ENCODE peak calls at places on chromosome 2, in six cellular contexts. One of them, this sample, is unnamed.

GRCh38 chr2:58913082-58913726 is 672.1 kb upstream of the FANCL start:
- DNase-seq in stomach: no peak
- DNase-seq in CD8-positive, alpha-beta T cell: no peak
- DNase-seq in HFF-Myc: no peak
- DNase-seq in astrocyte of the cerebellum: no peak
- DNase-seq in psoas muscle: no peak
- DNase-seq in this sample: no peak

GRCh38 chr2:235685024-235685721 is 191.3 kb downstream of the AGAP1 start:
- DNase-seq in stomach: no peak
- DNase-seq in CD8-positive, alpha-beta T cell: no peak
- DNase-seq in HFF-Myc: no peak
- DNase-seq in astrocyte of the cerebellum: no peak
- DNase-seq in psoas muscle: no peak
- DNase-seq in this sample: no peak

GRCh38 chr2:112483047-112483473 is 1.1 kb downstream of the TTL start:
- DNase-seq in stomach: no peak
- DNase-seq in CD8-positive, alpha-beta T cell: no peak
- DNase-seq in HFF-Myc: no peak
- DNase-seq in astrocyte of the cerebellum: no peak
- DNase-seq in psoas muscle: no peak
- DNase-seq in this sample: no peak

GRCh38 chr2:192091480-192091879 is 103.3 kb downstream of the TMEFF2 start:
- DNase-seq in stomach: no peak
- DNase-seq in CD8-positive, alpha-beta T cell: no peak
- DNase-seq in HFF-Myc: no peak
- DNase-seq in astrocyte of the cerebellum: no peak
- DNase-seq in psoas muscle: no peak
- DNase-seq in this sample: no peak

GRCh38 chr2:171390941-171391516 is 42.8 kb downstream of the METTL8 start:
- DNase-seq in stomach: no peak
- DNase-seq in CD8-positive, alpha-beta T cell: no peak
- DNase-seq in HFF-Myc: no peak
- DNase-seq in astrocyte of the cerebellum: peak
- DNase-seq in psoas muscle: no peak
- DNase-seq in this sample: peak

GRCh38 chr2:20169796-20170467 is 55.0 kb downstream of the SDC1 start:
- DNase-seq in stomach: peak
- DNase-seq in CD8-positive, alpha-beta T cell: no peak
- DNase-seq in HFF-Myc: no peak
- DNase-seq in astrocyte of the cerebellum: no peak
- DNase-seq in psoas muscle: no peak
- DNase-seq in this sample: no peak

GRCh38 chr2:11329759-11330158 is 14.7 kb downstream of the ROCK2 start:
- DNase-seq in stomach: no peak
- DNase-seq in CD8-positive, alpha-beta T cell: no peak
- DNase-seq in HFF-Myc: no peak
- DNase-seq in astrocyte of the cerebellum: no peak
- DNase-seq in psoas muscle: no peak
- DNase-seq in this sample: peak

GRCh38 chr2:146541896-146542295 is 1302.9 kb upstream of the ACVR2A start:
- DNase-seq in stomach: no peak
- DNase-seq in CD8-positive, alpha-beta T cell: no peak
- DNase-seq in HFF-Myc: no peak
- DNase-seq in astrocyte of the cerebellum: no peak
- DNase-seq in psoas muscle: no peak
- DNase-seq in this sample: no peak

GRCh38 chr2:3377279-3377611 is 373 bp downstream of the EIPR1 start:
- DNase-seq in stomach: no peak
- DNase-seq in CD8-positive, alpha-beta T cell: no peak
- DNase-seq in HFF-Myc: no peak
- DNase-seq in astrocyte of the cerebellum: no peak
- DNase-seq in psoas muscle: peak
- DNase-seq in this sample: no peak

GRCh38 chr2:233082222-233082933 is 22.2 kb downstream of the INPP5D start:
- DNase-seq in stomach: no peak
- DNase-seq in CD8-positive, alpha-beta T cell: no peak
- DNase-seq in HFF-Myc: no peak
- DNase-seq in astrocyte of the cerebellum: no peak
- DNase-seq in psoas muscle: no peak
- DNase-seq in this sample: no peak

GRCh38 chr2:217231724-217232123 is 371.9 kb upstream of the TNP1 start:
- DNase-seq in stomach: no peak
- DNase-seq in CD8-positive, alpha-beta T cell: no peak
- DNase-seq in HFF-Myc: no peak
- DNase-seq in astrocyte of the cerebellum: no peak
- DNase-seq in psoas muscle: no peak
- DNase-seq in this sample: no peak

GRCh38 chr2:166118180-166118579 is 9.6 kb downstream of the SCN1A start:
- DNase-seq in stomach: no peak
- DNase-seq in CD8-positive, alpha-beta T cell: no peak
- DNase-seq in HFF-Myc: no peak
- DNase-seq in astrocyte of the cerebellum: no peak
- DNase-seq in psoas muscle: no peak
- DNase-seq in this sample: no peak

GRCh38 chr2:63903003-63903402 is 61.3 kb downstream of the UGP2 start:
- DNase-seq in stomach: no peak
- DNase-seq in CD8-positive, alpha-beta T cell: no peak
- DNase-seq in HFF-Myc: no peak
- DNase-seq in astrocyte of the cerebellum: no peak
- DNase-seq in psoas muscle: no peak
- DNase-seq in this sample: no peak

GRCh38 chr2:169365093-169365483 is 2.8 kb upstream of the LRP2 start:
- DNase-seq in stomach: no peak
- DNase-seq in CD8-positive, alpha-beta T cell: no peak
- DNase-seq in HFF-Myc: no peak
- DNase-seq in astrocyte of the cerebellum: no peak
- DNase-seq in psoas muscle: no peak
- DNase-seq in this sample: no peak

GRCh38 chr2:112142525-112143078 is 4.4 kb downstream of the FBLN7 start:
- DNase-seq in stomach: no peak
- DNase-seq in CD8-positive, alpha-beta T cell: no peak
- DNase-seq in HFF-Myc: no peak
- DNase-seq in astrocyte of the cerebellum: no peak
- DNase-seq in psoas muscle: no peak
- DNase-seq in this sample: no peak

DNA sequence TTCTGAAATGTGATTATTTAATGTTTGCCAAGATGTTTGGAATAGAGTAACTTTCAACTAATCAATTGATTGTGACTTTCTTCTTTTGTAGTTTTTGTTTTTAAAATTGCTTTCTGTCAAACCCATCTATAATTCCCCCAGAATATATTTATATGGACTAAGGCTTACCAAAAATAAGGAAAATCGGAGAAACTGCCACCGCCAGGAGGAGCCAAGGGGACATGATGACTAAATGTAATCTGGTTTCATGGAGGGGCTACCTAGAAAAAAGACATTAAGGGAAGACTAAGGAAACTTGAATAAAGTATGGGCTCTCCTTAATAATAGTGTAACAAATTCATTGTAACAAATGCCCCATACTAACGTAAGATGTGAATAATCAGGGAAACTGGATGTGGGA is 19.5 kb downstream of the BOLA3 start:
- DNase-seq in stomach: no peak
- DNase-seq in CD8-positive, alpha-beta T cell: no peak
- DNase-seq in HFF-Myc: no peak
- DNase-seq in astrocyte of the cerebellum: no peak
- DNase-seq in psoas muscle: no peak
- DNase-seq in this sample: no peak
- TF ChIP-seq CTCF in stomach: no peak
- TF ChIP-seq CTCF in CD8-positive, alpha-beta T cell: no peak
- TF ChIP-seq CTCF in HFF-Myc: no peak
- TF ChIP-seq CTCF in astrocyte of the cerebellum: peak
- TF ChIP-seq CTCF in psoas muscle: no peak
- TF ChIP-seq CTCF in this sample: peak

DNA sequence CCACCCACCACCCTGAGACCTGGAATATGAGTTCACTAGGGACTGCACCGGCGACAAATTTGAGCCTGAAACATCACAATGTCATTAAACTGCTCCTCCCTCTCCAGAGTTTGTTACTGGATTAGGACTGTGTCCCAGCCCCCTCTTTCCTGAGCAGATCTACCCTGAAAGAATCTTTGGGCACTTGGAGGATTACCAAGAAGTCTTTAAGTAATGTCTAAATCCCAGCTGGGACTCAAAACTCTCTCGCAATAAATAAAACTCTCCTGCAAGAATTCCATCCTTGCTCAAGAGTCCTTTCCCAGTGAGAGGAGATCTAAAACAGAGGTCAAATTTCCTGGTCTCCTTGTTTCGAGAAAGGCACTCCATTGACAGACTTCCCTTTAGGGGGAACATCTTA is 20.9 kb downstream of the GKN2 start:
- DNase-seq in stomach: no peak
- DNase-seq in CD8-positive, alpha-beta T cell: no peak
- DNase-seq in HFF-Myc: no peak
- DNase-seq in astrocyte of the cerebellum: no peak
- DNase-seq in psoas muscle: no peak
- DNase-seq in this sample: peak
- H3K4me3 ChIP-seq in stomach: no peak
- H3K4me3 ChIP-seq in CD8-positive, alpha-beta T cell: no peak
- H3K4me3 ChIP-seq in HFF-Myc: no peak
- H3K4me3 ChIP-seq in astrocyte of the cerebellum: no peak
- H3K4me3 ChIP-seq in psoas muscle: no peak
- H3K4me3 ChIP-seq in this sample: no peak

GRCh38 chr2:190791347-190791982 is 89.2 kb upstream of the GLS start:
- DNase-seq in stomach: no peak
- DNase-seq in CD8-positive, alpha-beta T cell: no peak
- DNase-seq in HFF-Myc: peak
- DNase-seq in astrocyte of the cerebellum: peak
- DNase-seq in psoas muscle: peak
- DNase-seq in this sample: peak

GRCh38 chr2:190794466-190795184 is 86.0 kb upstream of the GLS start:
- DNase-seq in stomach: no peak
- DNase-seq in CD8-positive, alpha-beta T cell: no peak
- DNase-seq in HFF-Myc: no peak
- DNase-seq in astrocyte of the cerebellum: no peak
- DNase-seq in psoas muscle: no peak
- DNase-seq in this sample: no peak

GRCh38 chr2:190792956-190793888 is 87.4 kb upstream of the GLS start:
- DNase-seq in stomach: no peak
- DNase-seq in CD8-positive, alpha-beta T cell: no peak
- DNase-seq in HFF-Myc: no peak
- DNase-seq in astrocyte of the cerebellum: no peak
- DNase-seq in psoas muscle: no peak
- DNase-seq in this sample: no peak

GRCh38 chr2:190789074-190790004 is 91.3 kb upstream of the GLS start:
- DNase-seq in stomach: no peak
- DNase-seq in CD8-positive, alpha-beta T cell: no peak
- DNase-seq in HFF-Myc: no peak
- DNase-seq in astrocyte of the cerebellum: no peak
- DNase-seq in psoas muscle: no peak
- DNase-seq in this sample: no peak

GRCh38 chr2:190791983-190792575 is 88.5 kb upstream of the GLS start:
- DNase-seq in stomach: no peak
- DNase-seq in CD8-positive, alpha-beta T cell: no peak
- DNase-seq in HFF-Myc: no peak
- DNase-seq in astrocyte of the cerebellum: no peak
- DNase-seq in psoas muscle: no peak
- DNase-seq in this sample: no peak
- TF ChIP-seq CTCF in stomach: no peak
- TF ChIP-seq CTCF in CD8-positive, alpha-beta T cell: no peak
- TF ChIP-seq CTCF in HFF-Myc: no peak
- TF ChIP-seq CTCF in astrocyte of the cerebellum: no peak
- TF ChIP-seq CTCF in psoas muscle: no peak
- TF ChIP-seq CTCF in this sample: no peak

GRCh38 chr2:218895758-218896500 is 15.3 kb downstream of the WNT10A start:
- DNase-seq in stomach: no peak
- DNase-seq in CD8-positive, alpha-beta T cell: no peak
- DNase-seq in HFF-Myc: no peak
- DNase-seq in astrocyte of the cerebellum: no peak
- DNase-seq in psoas muscle: no peak
- DNase-seq in this sample: no peak

GRCh38 chr2:218898109-218898878 is 17.6 kb downstream of the WNT10A start:
- DNase-seq in stomach: peak
- DNase-seq in CD8-positive, alpha-beta T cell: peak
- DNase-seq in HFF-Myc: no peak
- DNase-seq in astrocyte of the cerebellum: no peak
- DNase-seq in psoas muscle: peak
- DNase-seq in this sample: no peak

GRCh38 chr2:218897394-218898108 is 16.9 kb downstream of the WNT10A start:
- DNase-seq in stomach: no peak
- DNase-seq in CD8-positive, alpha-beta T cell: no peak
- DNase-seq in HFF-Myc: no peak
- DNase-seq in astrocyte of the cerebellum: no peak
- DNase-seq in psoas muscle: no peak
- DNase-seq in this sample: no peak

GRCh38 chr2:218895326-218895725 is 14.7 kb downstream of the WNT10A start:
- DNase-seq in stomach: no peak
- DNase-seq in CD8-positive, alpha-beta T cell: no peak
- DNase-seq in HFF-Myc: no peak
- DNase-seq in astrocyte of the cerebellum: no peak
- DNase-seq in psoas muscle: no peak
- DNase-seq in this sample: no peak

GRCh38 chr2:218896501-218897393 is 16.1 kb downstream of the WNT10A start:
- DNase-seq in stomach: peak
- DNase-seq in CD8-positive, alpha-beta T cell: peak
- DNase-seq in HFF-Myc: no peak
- DNase-seq in astrocyte of the cerebellum: no peak
- DNase-seq in psoas muscle: no peak
- DNase-seq in this sample: no peak
- H3K4me3 ChIP-seq in stomach: peak
- H3K4me3 ChIP-seq in CD8-positive, alpha-beta T cell: peak
- H3K4me3 ChIP-seq in HFF-Myc: no peak
- H3K4me3 ChIP-seq in astrocyte of the cerebellum: no peak
- H3K4me3 ChIP-seq in psoas muscle: no peak
- H3K4me3 ChIP-seq in this sample: no peak

GRCh38 chr2:99201959-99202678 is 21.1 kb downstream of the MRPL30 start:
- DNase-seq in stomach: no peak
- DNase-seq in CD8-positive, alpha-beta T cell: no peak
- DNase-seq in HFF-Myc: no peak
- DNase-seq in astrocyte of the cerebellum: no peak
- DNase-seq in psoas muscle: no peak
- DNase-seq in this sample: no peak
- TF ChIP-seq CTCF in stomach: no peak
- TF ChIP-seq CTCF in CD8-positive, alpha-beta T cell: no peak
- TF ChIP-seq CTCF in HFF-Myc: peak
- TF ChIP-seq CTCF in astrocyte of the cerebellum: peak
- TF ChIP-seq CTCF in psoas muscle: peak
- TF ChIP-seq CTCF in this sample: peak